ENCODE peak calls at places on chromosomes 12 and 14, in eight cellular contexts. One of them, this sample, is unnamed.

GRCh38 chr12:32921397-32921796 is 24.8 kb upstream of the PKP2 start:
- DNase-seq in stromal cell of bone marrow: no peak
- DNase-seq in NCI-H1092: no peak
- DNase-seq in activated CD4-positive, alpha-beta T cell treated with anti-CD3 and anti-CD28 coated beads, Interleukin-2, amount 10 ng/mL, durations not matched to agents 7 days and 5 days: no peak
- DNase-seq in IMR-90: no peak
- DNase-seq in T-helper 1 cell: no peak
- DNase-seq in kidney tubule cell: peak; percentile 4
- DNase-seq in activated T-helper 1 cell treated with Interleukin-2 at 50 U/mL for 16 hours: no peak
- DNase-seq in this sample: peak; percentile 60

GRCh38 chr12:120453977-120454376 is 7.7 kb downstream of the GATC start:
- DNase-seq in stromal cell of bone marrow: no peak
- DNase-seq in NCI-H1092: no peak
- DNase-seq in activated CD4-positive, alpha-beta T cell treated with anti-CD3 and anti-CD28 coated beads, Interleukin-2, amount 10 ng/mL, durations not matched to agents 7 days and 5 days: peak; percentile 40
- DNase-seq in IMR-90: peak; percentile 19
- DNase-seq in T-helper 1 cell: no peak
- DNase-seq in kidney tubule cell: peak; percentile 45
- DNase-seq in activated T-helper 1 cell treated with Interleukin-2 at 50 U/mL for 16 hours: no peak
- DNase-seq in this sample: peak; percentile 52

GRCh38 chr12:104998423-104999346 is 12.6 kb downstream of the NOPCHAP1 start:
- DNase-seq in stromal cell of bone marrow: no peak
- DNase-seq in NCI-H1092: peak; percentile 80
- DNase-seq in activated CD4-positive, alpha-beta T cell treated with anti-CD3 and anti-CD28 coated beads, Interleukin-2, amount 10 ng/mL, durations not matched to agents 7 days and 5 days: no peak
- DNase-seq in IMR-90: no peak
- DNase-seq in T-helper 1 cell: no peak
- DNase-seq in kidney tubule cell: no peak
- DNase-seq in activated T-helper 1 cell treated with Interleukin-2 at 50 U/mL for 16 hours: no peak
- DNase-seq in this sample: no peak

GRCh38 chr14:97402279-97402678 is 605.1 kb downstream of the VRK1 start:
- DNase-seq in stromal cell of bone marrow: no peak
- DNase-seq in NCI-H1092: no peak
- DNase-seq in activated CD4-positive, alpha-beta T cell treated with anti-CD3 and anti-CD28 coated beads, Interleukin-2, amount 10 ng/mL, durations not matched to agents 7 days and 5 days: no peak
- DNase-seq in IMR-90: no peak
- DNase-seq in T-helper 1 cell: no peak
- DNase-seq in kidney tubule cell: no peak
- DNase-seq in activated T-helper 1 cell treated with Interleukin-2 at 50 U/mL for 16 hours: no peak
- DNase-seq in this sample: no peak

GRCh38 chr14:90568405-90568804 is 171.6 kb downstream of the CALM1 start:
- DNase-seq in stromal cell of bone marrow: no peak
- DNase-seq in NCI-H1092: no peak
- DNase-seq in activated CD4-positive, alpha-beta T cell treated with anti-CD3 and anti-CD28 coated beads, Interleukin-2, amount 10 ng/mL, durations not matched to agents 7 days and 5 days: no peak
- DNase-seq in IMR-90: no peak
- DNase-seq in T-helper 1 cell: no peak
- DNase-seq in kidney tubule cell: no peak
- DNase-seq in activated T-helper 1 cell treated with Interleukin-2 at 50 U/mL for 16 hours: no peak
- DNase-seq in this sample: no peak

GRCh38 chr12:931591-931990 is 17.9 kb downstream of the RAD52 start:
- DNase-seq in stromal cell of bone marrow: no peak
- DNase-seq in NCI-H1092: no peak
- DNase-seq in activated CD4-positive, alpha-beta T cell treated with anti-CD3 and anti-CD28 coated beads, Interleukin-2, amount 10 ng/mL, durations not matched to agents 7 days and 5 days: no peak
- DNase-seq in IMR-90: no peak
- DNase-seq in T-helper 1 cell: no peak
- DNase-seq in kidney tubule cell: no peak
- DNase-seq in activated T-helper 1 cell treated with Interleukin-2 at 50 U/mL for 16 hours: no peak
- DNase-seq in this sample: no peak

GRCh38 chr14:24296341-24297157 is 3.0 kb downstream of the DHRS1 start:
- DNase-seq in stromal cell of bone marrow: peak; percentile 85
- DNase-seq in NCI-H1092: peak; percentile 47
- DNase-seq in activated CD4-positive, alpha-beta T cell treated with anti-CD3 and anti-CD28 coated beads, Interleukin-2, amount 10 ng/mL, durations not matched to agents 7 days and 5 days: peak; percentile 80
- DNase-seq in IMR-90: peak; percentile 97
- DNase-seq in T-helper 1 cell: peak; percentile 66
- DNase-seq in kidney tubule cell: peak; percentile 96
- DNase-seq in activated T-helper 1 cell treated with Interleukin-2 at 50 U/mL for 16 hours: peak; percentile 47
- DNase-seq in this sample: peak; percentile 95

GRCh38 chr14:24141030-24141880 is at the start of gene EMC9:
- DNase-seq in stromal cell of bone marrow: peak; percentile 99
- DNase-seq in NCI-H1092: peak; percentile 100
- DNase-seq in activated CD4-positive, alpha-beta T cell treated with anti-CD3 and anti-CD28 coated beads, Interleukin-2, amount 10 ng/mL, durations not matched to agents 7 days and 5 days: peak; percentile 100
- DNase-seq in IMR-90: peak; percentile 99
- DNase-seq in T-helper 1 cell: peak; percentile 100
- DNase-seq in kidney tubule cell: peak; percentile 100
- DNase-seq in activated T-helper 1 cell treated with Interleukin-2 at 50 U/mL for 16 hours: peak; percentile 99
- DNase-seq in this sample: peak; percentile 100

GRCh38 chr14:92649934-92650545 is 98.4 kb downstream of the LGMN start:
- DNase-seq in stromal cell of bone marrow: peak; percentile 83
- DNase-seq in NCI-H1092: no peak
- DNase-seq in activated CD4-positive, alpha-beta T cell treated with anti-CD3 and anti-CD28 coated beads, Interleukin-2, amount 10 ng/mL, durations not matched to agents 7 days and 5 days: no peak
- DNase-seq in IMR-90: peak; percentile 92
- DNase-seq in T-helper 1 cell: no peak
- DNase-seq in kidney tubule cell: no peak
- DNase-seq in activated T-helper 1 cell treated with Interleukin-2 at 50 U/mL for 16 hours: no peak
- DNase-seq in this sample: peak; percentile 89

GRCh38 chr12:124906606-124907261 is 7.7 kb downstream of the UBC start:
- DNase-seq in stromal cell of bone marrow: peak; percentile 86
- DNase-seq in NCI-H1092: no peak
- DNase-seq in activated CD4-positive, alpha-beta T cell treated with anti-CD3 and anti-CD28 coated beads, Interleukin-2, amount 10 ng/mL, durations not matched to agents 7 days and 5 days: peak; percentile 97
- DNase-seq in IMR-90: peak; percentile 90
- DNase-seq in T-helper 1 cell: peak; percentile 91
- DNase-seq in kidney tubule cell: peak; percentile 93
- DNase-seq in activated T-helper 1 cell treated with Interleukin-2 at 50 U/mL for 16 hours: peak; percentile 66
- DNase-seq in this sample: peak; percentile 95

GRCh38 chr14:69726761-69727511 is 40.0 kb upstream of the SRSF5 start:
- DNase-seq in stromal cell of bone marrow: peak; percentile 40
- DNase-seq in NCI-H1092: peak; percentile 36
- DNase-seq in activated CD4-positive, alpha-beta T cell treated with anti-CD3 and anti-CD28 coated beads, Interleukin-2, amount 10 ng/mL, durations not matched to agents 7 days and 5 days: peak; percentile 82
- DNase-seq in IMR-90: peak; percentile 58
- DNase-seq in T-helper 1 cell: peak; percentile 77
- DNase-seq in kidney tubule cell: peak; percentile 74
- DNase-seq in activated T-helper 1 cell treated with Interleukin-2 at 50 U/mL for 16 hours: peak; percentile 73
- DNase-seq in this sample: peak; percentile 61

GRCh38 chr12:127655691-127656090 is 611.3 kb upstream of the TMEM132C start:
- DNase-seq in stromal cell of bone marrow: no peak
- DNase-seq in NCI-H1092: no peak
- DNase-seq in activated CD4-positive, alpha-beta T cell treated with anti-CD3 and anti-CD28 coated beads, Interleukin-2, amount 10 ng/mL, durations not matched to agents 7 days and 5 days: no peak
- DNase-seq in IMR-90: peak; percentile 74
- DNase-seq in T-helper 1 cell: no peak
- DNase-seq in kidney tubule cell: no peak
- DNase-seq in activated T-helper 1 cell treated with Interleukin-2 at 50 U/mL for 16 hours: no peak
- DNase-seq in this sample: no peak

GRCh38 chr14:36056846-36057245 is 119.7 kb downstream of the PTCSC3 start:
- DNase-seq in stromal cell of bone marrow: no peak
- DNase-seq in NCI-H1092: no peak
- DNase-seq in activated CD4-positive, alpha-beta T cell treated with anti-CD3 and anti-CD28 coated beads, Interleukin-2, amount 10 ng/mL, durations not matched to agents 7 days and 5 days: no peak
- DNase-seq in IMR-90: no peak
- DNase-seq in T-helper 1 cell: no peak
- DNase-seq in kidney tubule cell: peak; percentile 65
- DNase-seq in activated T-helper 1 cell treated with Interleukin-2 at 50 U/mL for 16 hours: no peak
- DNase-seq in this sample: no peak

GRCh38 chr12:66232258-66232657 is 43.2 kb downstream of the IRAK3 start:
- DNase-seq in stromal cell of bone marrow: no peak
- DNase-seq in NCI-H1092: no peak
- DNase-seq in activated CD4-positive, alpha-beta T cell treated with anti-CD3 and anti-CD28 coated beads, Interleukin-2, amount 10 ng/mL, durations not matched to agents 7 days and 5 days: no peak
- DNase-seq in IMR-90: no peak
- DNase-seq in T-helper 1 cell: no peak
- DNase-seq in kidney tubule cell: no peak
- DNase-seq in activated T-helper 1 cell treated with Interleukin-2 at 50 U/mL for 16 hours: no peak
- DNase-seq in this sample: no peak

This sample was measured in epithelial cell of esophagus.